ENCODE peak calls at places on chromosomes 16 and 17, in five cellular contexts. U is GM23338, B is H1, X is mammary epithelial cell, J is OCI-LY7. I is an unnamed sample.

GRCh38 chr16:23207485-23207884 is 24.9 kb downstream of the SCNN1G start:
- DNase-seq in U (no peak), B (no peak), X (no peak), J (no peak), I (no peak)

GRCh38 chr17:64780096-64781012 is 118.2 kb upstream of the SMURF2 start:
- DNase-seq in U (peak), B (no peak), X (peak), J (no peak), I (peak)

GRCh38 chr17:80997471-80998387 is 6.1 kb downstream of the CHMP6 start:
- DNase-seq in U (no peak), B (no peak), X (no peak), J (no peak), I (peak)

GRCh38 chr17:74861554-74862107 is 1.9 kb upstream of the GRIN2C start:
- DNase-seq in U (peak), B (no peak), X (no peak), J (no peak), I (no peak)

GRCh38 chr17:13947499-13947898 is 121.8 kb upstream of the COX10 start:
- DNase-seq in U (no peak), B (no peak), X (no peak), J (no peak), I (peak)

GRCh38 chr17:63442549-63443035 is 3.5 kb downstream of the CYB561 start:
- DNase-seq in U (no peak), B (no peak), X (no peak), J (peak), I (no peak)

GRCh38 chr16:28597692-28598261 is 927 bp upstream of the SULT1A2 start:
- DNase-seq in U (peak), B (peak), X (no peak), J (peak), I (no peak)

GRCh38 chr16:3945751-3946603 is 65.5 kb upstream of the CREBBP start:
- DNase-seq in U (peak), B (no peak), X (peak), J (no peak), I (peak)

GRCh38 chr17:64148699-64149098 is 18.8 kb upstream of the ERN1 start:
- DNase-seq in U (peak), B (no peak), X (peak), J (peak), I (no peak)

GRCh38 chr16:9256196-9256595 is 164.8 kb downstream of the HAPSTR1 start:
- DNase-seq in U (peak), B (peak), X (no peak), J (peak), I (no peak)

GRCh38 chr17:28258347-28258887 is 60.6 kb upstream of the TMEM97 start:
- DNase-seq in U (no peak), B (no peak), X (no peak), J (no peak), I (no peak)

GRCh38 chr17:83178533-83179201 is 99.3 kb downstream of the METRNL start:
- DNase-seq in U (no peak), B (no peak), X (no peak), J (no peak), I (no peak)

GRCh38 chr16:89343501-89344291 is 126.2 kb downstream of the ZNF778 start:
- DNase-seq in U (no peak), B (no peak), X (peak), J (no peak), I (peak)

GRCh38 chr16:81455006-81455405 is 10.4 kb downstream of the CMIP start:
- DNase-seq in U (no peak), B (no peak), X (no peak), J (no peak), I (no peak)

GRCh38 chr16:57893559-57894389 is 77.2 kb downstream of the CNGB1 start:
- DNase-seq in U (peak), B (no peak), X (peak), J (no peak), I (peak)

DNA sequence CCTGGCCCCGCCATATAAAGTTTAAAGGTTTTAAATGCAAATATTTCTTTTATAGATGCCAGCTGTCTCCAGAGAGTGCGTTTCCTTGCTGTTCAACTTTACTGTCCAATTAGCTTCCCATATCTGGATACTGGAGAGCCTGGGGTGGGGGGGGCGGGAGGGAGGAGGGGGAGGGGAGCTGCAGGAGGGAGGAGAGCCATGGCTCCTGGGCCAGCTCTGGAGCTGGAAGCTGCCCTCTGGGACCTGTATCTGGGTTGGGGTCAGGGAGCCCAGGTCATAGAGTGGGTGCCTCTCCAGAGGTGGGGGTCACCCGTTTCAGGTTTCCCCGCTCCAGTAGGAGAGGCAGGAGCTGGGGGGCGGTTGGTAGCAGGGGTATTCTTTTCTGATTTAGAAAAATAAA is 6.2 kb upstream of the GSE1 start:
- DNase-seq in U (no peak), B (no peak), X (no peak), J (no peak), I (no peak)
- H3K4me3 ChIP-seq in U (peak), B (peak), X (no peak), J (peak), I (no peak)

DNA sequence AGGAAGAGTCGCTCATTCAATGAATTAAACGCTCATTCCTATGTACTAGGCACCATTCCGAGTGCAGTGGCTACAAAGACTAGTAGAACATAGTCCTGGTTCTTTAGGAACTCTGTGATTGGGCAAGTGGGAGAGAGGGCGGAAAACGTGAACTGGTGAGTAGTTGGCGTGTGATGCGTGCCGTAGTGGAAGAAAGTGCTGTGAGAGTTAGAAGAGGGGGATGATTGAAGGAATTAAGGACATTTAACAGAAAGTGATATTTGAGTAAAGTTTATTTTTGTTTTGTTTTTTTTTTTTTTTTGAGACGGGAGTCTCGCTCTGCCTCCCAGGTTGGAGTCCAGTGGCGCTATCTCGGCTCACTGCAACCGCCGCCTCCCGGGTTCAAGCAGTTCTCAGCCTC is 7.9 kb upstream of the SLFN14 start:
- DNase-seq in U (peak), B (no peak), X (peak), J (no peak), I (peak)
- H2AFZ ChIP-seq in U (peak), B (no peak), X (peak), J (peak), I (peak)

GRCh38 chr16:61862221-61862620 is 174.0 kb downstream of the CDH8 start:
- DNase-seq in U (no peak), B (no peak), X (no peak), J (no peak), I (no peak)

GRCh38 chr16:61858996-61859395 is 177.2 kb downstream of the CDH8 start:
- DNase-seq in U (no peak), B (no peak), X (no peak), J (no peak), I (peak)

DNA sequence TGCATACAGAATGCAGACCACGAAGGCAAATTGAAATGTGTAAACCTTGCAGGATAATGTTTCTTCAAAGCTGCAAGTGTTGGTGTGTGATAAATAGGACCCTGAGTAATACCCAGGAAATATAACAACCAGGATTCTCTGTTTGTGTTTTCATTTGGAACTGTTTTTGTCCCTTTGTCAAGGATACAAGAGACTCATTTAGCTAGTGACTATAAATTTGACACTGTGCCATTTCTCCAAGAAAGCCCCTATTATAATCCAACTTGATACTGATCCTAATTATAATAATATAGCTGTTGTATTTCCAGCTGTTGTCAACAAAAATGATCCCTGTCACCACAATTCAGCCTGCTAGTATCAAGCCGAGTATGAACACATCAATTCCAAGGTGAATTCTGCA is 173.5 kb downstream of the CDH8 start:
- DNase-seq in U (no peak), B (no peak), X (no peak), J (no peak), I (no peak)
- H3K4me3 ChIP-seq in U (no peak), B (no peak), X (no peak), J (no peak), I (no peak)

DNA sequence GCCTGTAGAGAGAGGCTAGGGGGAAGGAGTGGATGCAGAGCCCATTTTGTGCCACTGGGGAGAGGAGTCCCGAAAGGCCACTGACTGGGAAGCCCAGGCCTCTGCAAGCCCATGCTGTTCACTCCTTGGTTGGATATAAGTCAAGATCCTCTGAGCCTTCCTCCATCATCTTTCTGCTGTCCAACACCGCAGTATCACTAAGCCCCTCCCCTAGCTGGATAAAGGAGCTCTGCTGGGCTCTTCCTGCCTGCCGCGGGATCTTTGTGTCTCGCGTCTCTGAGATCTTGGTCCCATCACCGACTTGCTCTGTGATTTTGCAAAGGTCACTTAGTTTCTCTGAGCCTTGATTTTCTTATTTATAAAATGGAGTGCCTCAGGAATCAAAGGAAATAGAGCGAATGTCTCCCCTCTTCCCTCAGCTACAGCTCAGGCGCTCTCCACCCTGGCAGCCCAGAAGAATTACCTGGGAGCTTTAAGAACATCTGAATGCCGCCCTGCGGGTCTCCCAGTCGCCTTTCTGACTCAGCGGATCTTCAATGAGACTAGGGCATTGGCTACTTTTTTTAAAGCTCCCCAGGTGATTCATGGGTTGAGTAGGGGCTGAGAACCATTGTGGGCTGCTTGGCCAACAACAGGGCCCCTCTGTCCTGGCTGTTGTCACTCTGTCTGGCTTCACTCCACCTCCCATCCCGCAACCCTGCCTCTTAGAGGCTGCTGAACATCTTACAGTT is 25.2 kb upstream of the TMEM220 start:
- DNase-seq in U (peak), B (no peak), X (no peak), J (no peak), I (no peak)
- H2AFZ ChIP-seq in U (peak), B (peak), X (no peak), J (no peak), I (no peak)

DNA sequence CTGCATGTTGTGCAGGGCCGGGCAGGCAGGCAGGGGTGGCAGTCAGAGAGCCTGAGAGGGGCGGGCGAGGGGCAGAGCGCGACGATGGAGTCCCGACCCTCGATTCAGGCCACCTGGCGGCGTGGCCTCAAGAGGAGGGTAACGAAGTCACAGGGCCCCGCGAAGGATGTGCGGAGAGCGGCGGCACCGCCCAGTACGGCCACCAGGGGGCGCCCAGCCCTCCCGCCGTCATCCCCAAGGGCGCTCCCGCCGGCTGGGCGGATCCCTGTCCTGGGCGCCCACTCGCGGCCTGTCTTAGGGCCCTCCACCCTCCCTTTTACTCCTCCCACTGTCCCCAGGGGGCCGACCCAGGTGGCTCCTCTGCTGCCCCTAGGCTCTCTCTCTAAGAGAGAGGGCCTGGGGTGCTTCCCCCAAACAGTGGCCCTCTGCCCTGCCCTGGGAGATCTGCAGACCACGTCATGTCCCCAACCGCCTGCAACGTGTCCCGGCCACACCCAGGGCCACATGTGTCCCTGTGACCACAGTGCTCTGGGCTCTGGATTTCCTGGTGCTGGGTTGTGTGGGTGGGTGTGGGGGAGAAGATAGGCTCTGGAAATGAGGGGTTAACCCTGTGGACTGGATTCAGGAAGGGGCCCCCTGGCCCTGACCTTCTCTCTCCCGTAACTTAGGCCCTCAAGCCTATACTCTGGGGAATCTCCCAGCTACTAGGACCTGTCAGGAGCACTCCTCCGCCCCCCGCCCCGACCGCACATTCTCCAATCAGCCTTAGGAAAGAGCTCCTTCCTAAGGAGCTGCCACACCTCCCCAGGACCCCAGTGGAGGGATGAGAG is 5.9 kb downstream of the DPEP2 start:
- DNase-seq in U (peak), B (no peak), X (peak), J (peak), I (peak)
- H3K4me3 ChIP-seq in U (peak), B (no peak), X (no peak), J (peak), I (no peak)

DNA sequence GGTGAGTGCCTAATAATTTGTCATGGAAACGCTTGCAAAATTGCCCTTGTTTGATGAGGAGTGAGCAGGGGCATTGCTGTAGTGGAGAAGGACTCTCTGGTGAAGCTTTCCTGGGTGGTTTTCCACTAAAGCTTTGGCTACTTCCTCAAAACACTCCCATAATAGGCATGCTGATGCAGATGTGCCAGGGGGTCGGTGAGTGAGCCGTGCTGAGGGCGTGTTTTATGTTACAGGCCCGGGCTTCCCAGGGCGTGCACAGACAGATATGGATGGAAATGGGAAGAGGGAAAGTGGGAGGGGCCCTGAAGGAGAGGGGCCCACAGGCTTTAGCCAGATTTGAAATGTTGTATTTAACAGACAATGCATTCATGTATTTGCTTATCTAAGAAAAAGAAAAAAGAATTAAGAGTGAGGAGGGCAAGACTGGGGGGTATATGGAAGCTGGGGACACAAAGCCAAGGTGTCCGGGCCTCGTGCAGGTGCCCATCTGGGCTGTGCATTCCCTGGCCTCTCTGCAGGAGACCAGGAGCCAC is 56.3 kb downstream of the IL21R start:
- DNase-seq in U (no peak), B (no peak), X (peak), J (no peak), I (no peak)
- H2AFZ ChIP-seq in U (no peak), B (no peak), X (peak), J (no peak), I (no peak)

DNA sequence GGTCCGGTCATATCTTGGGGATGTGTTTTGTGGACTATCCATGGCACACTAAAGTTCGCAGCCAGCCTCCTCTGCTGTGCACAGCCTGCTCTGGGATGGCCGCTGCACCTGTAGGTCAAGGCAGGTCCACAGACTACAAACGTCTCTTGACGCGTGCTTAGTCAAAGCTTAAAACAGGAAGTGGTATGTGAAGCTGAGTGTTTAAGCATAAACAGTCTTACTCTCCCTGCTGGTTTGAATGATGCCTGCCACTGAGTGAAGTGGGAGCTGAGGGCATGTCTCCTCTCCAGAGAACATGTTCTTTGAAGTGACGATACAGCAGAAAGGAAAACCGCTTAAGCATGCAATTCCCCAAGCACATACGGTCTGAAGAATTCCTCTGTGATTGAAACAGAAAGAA is 365.6 kb downstream of the SLC39A11 start:
- DNase-seq in U (no peak), B (no peak), X (peak), J (peak), I (no peak)
- H3K4me3 ChIP-seq in U (no peak), B (no peak), X (no peak), J (peak), I (no peak)

GRCh38 chr17:51546114-51546513 is 285.8 kb downstream of the UTP18 start:
- DNase-seq in U (no peak), B (no peak), X (no peak), J (no peak), I (no peak)

GRCh38 chr17:51537996-51538550 is 277.7 kb downstream of the UTP18 start:
- DNase-seq in U (no peak), B (no peak), X (no peak), J (no peak), I (no peak)

GRCh38 chr17:51541215-51541614 is 280.9 kb downstream of the UTP18 start:
- DNase-seq in U (no peak), B (no peak), X (no peak), J (no peak), I (no peak)

GRCh38 chr17:51536627-51537026 is 276.3 kb downstream of the UTP18 start:
- DNase-seq in U (no peak), B (no peak), X (no peak), J (no peak), I (no peak)

DNA sequence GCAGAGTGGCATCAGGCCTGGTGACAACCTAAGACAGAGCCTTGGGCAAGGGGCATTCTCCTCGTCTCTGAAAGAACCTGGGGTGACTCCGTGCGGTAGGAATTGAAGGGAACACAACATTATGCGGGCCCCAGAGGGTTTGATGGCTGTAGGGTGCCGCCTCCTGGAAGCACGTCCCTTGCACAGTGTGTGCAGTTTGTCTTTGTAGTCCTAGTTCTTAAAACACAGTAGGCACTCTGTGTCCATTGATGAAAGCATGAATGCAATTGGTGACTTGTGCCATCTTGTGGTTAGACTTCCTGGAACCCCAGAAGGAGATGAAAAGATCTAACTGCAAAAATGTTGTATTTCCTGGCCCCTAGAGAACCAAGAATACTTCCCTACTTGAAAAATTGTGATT is 279.8 kb downstream of the UTP18 start:
- DNase-seq in U (peak), B (no peak), X (no peak), J (no peak), I (no peak)
- H2AFZ ChIP-seq in U (peak), B (no peak), X (no peak), J (no peak), I (no peak)

DNA sequence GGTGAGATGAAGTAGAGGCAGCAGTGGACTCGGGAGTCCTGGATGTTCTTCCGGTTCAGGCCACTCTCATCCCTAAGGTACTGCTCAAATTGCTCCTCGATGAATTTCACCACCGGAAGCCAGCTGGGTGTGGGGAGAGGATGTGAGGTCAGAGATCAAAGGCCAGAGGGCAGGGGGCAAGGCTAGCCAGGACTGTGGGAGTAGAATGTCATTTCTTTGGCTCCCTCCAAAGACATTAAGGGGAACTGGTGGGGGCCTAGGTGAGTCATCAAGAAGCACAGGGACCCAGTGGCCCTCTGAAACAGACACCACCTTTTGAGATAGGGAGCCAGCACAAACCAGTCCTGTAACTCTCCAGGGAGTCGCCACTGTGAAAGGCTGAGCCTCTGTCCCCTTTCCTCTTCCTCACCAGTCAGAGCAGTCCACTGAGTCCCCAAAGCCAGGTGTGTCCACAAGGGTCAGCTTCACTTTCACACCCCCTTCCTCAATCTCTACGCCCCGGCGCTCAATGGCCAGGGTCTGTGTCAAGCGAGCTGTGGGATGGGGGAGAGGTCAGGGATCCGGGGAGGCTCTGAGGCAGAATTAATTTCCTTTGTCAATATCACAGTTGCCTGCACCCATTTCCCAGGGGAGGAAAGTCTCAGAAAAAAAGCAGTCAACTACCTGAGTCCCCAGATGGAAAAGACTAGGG is 865 bp downstream of the SEPTIN1 start:
- DNase-seq in U (no peak), B (no peak), X (no peak), J (peak), I (no peak)
- H3K4me3 ChIP-seq in U (no peak), B (no peak), X (no peak), J (peak), I (no peak)

GRCh38 chr17:57068707-57069106 is 16.3 kb upstream of the AKAP1 start:
- DNase-seq in U (no peak), B (no peak), X (no peak), J (no peak), I (no peak)
- H2AFZ ChIP-seq in U (peak), B (no peak), X (peak), J (peak), I (no peak)

I was measured in astrocyte.